ENCODE peak calls at places on chromosomes 16 and 17, in nine cellular contexts. S is fibroblast of pulmonary artery, R is heart left ventricle, N is mesothelial cell of epicardium, O is cardiac fibroblast, F is suprapubic skin, I is cardiac muscle cell, Y is fibroblast of lung, J is AG04450. C is an unnamed sample.
A peak's percentile ranks its signal among the peaks of the same experiment; 100 is the strongest.

GRCh38 chr16:27703545-27703944 is 153.6 kb downstream of the KATNIP start:
- DNase-seq in S (peak; percentile 63), R (no peak), N (no peak), O (peak; percentile 63), F (peak; percentile 13), I (no peak), Y (peak; percentile 25), J (no peak), C (no peak)

GRCh38 chr17:62628845-62629555 is 1.5 kb downstream of the MRC2 start:
- DNase-seq in S (peak; percentile 57), R (peak; percentile 47), N (no peak), O (peak; percentile 64), F (no peak), I (peak; percentile 64), Y (peak; percentile 67), J (no peak), C (no peak)

GRCh38 chr16:85556456-85557082 is 56.6 kb upstream of the GSE1 start:
- DNase-seq in S (no peak), R (peak; percentile 60), N (no peak), O (peak; percentile 37), F (no peak), I (peak; percentile 76), Y (peak; percentile 48), J (no peak), C (peak; percentile 52)

GRCh38 chr17:8401107-8401506 is 3.5 kb upstream of the RNF222 start:
- DNase-seq in S (no peak), R (no peak), N (no peak), O (no peak), F (no peak), I (no peak), Y (no peak), J (no peak), C (no peak)

GRCh38 chr16:53937068-53937614 is 233.2 kb downstream of the FTO start:
- DNase-seq in S (no peak), R (no peak), N (no peak), O (no peak), F (no peak), I (no peak), Y (no peak), J (no peak), C (no peak)

GRCh38 chr17:78000351-78000750 is 41.8 kb downstream of the TNRC6C start:
- DNase-seq in S (peak; percentile 48), R (no peak), N (no peak), O (peak; percentile 65), F (no peak), I (no peak), Y (peak; percentile 80), J (no peak), C (no peak)

GRCh38 chr17:1267471-1267947 is 2.7 kb upstream of the BHLHA9 start:
- DNase-seq in S (peak; percentile 22), R (no peak), N (no peak), O (peak; percentile 51), F (peak; percentile 70), I (no peak), Y (peak; percentile 33), J (no peak), C (no peak)

GRCh38 chr16:68346892-68347480 is 36.2 kb downstream of the PRMT7 start:
- DNase-seq in S (no peak), R (no peak), N (no peak), O (no peak), F (no peak), I (no peak), Y (no peak), J (no peak), C (no peak)

GRCh38 chr16:842061-842476 is 41.5 kb upstream of the GNG13 start:
- DNase-seq in S (peak; percentile 14), R (peak; percentile 27), N (no peak), O (peak; percentile 23), F (no peak), I (no peak), Y (peak; percentile 7), J (no peak), C (no peak)

GRCh38 chr16:88320947-88321634 is 61.7 kb upstream of the ZNF469 start:
- DNase-seq in S (no peak), R (no peak), N (no peak), O (no peak), F (no peak), I (no peak), Y (no peak), J (no peak), C (no peak)

GRCh38 chr17:50290074-50290702 is 15.9 kb downstream of the TMEM92 start:
- DNase-seq in S (peak; percentile 99), R (peak; percentile 77), N (no peak), O (peak; percentile 98), F (peak; percentile 94), I (no peak), Y (peak; percentile 99), J (peak; percentile 96), C (no peak)

DNA sequence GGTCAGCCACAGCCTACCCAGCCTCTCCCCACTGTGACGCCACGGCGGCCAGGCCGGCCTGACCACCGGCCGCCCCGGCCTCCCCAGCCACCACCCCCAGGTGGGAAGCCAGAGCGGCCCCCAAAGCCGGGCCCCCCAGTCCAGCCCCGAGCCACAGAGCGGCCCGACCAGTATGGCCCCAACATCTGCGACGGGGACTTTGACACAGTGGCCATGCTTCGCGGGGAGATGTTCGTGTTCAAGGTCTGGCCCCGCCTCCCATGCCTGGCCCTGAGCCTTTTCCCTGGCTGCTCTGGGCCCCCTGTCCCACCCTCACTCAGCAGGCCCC is 16.0 kb downstream of the MMP15 start:
- DNase-seq in S (no peak), R (no peak), N (no peak), O (no peak), F (no peak), I (no peak), Y (no peak), J (no peak), C (no peak)
- TF ChIP-seq CTCF in S (no peak), R (no peak), N (no peak), O (no peak), F (no peak), I (no peak), Y (no peak), J (no peak), C (no peak)

GRCh38 chr16:81495321-81496234 is 51.0 kb downstream of the CMIP start:
- DNase-seq in S (no peak), R (peak; percentile 70), N (no peak), O (no peak), F (peak; percentile 78), I (no peak), Y (no peak), J (no peak), C (no peak)

GRCh38 chr16:81498351-81498750 is 53.7 kb downstream of the CMIP start:
- DNase-seq in S (no peak), R (no peak), N (no peak), O (no peak), F (no peak), I (no peak), Y (no peak), J (no peak), C (no peak)

GRCh38 chr16:81499576-81500380 is 55.2 kb downstream of the CMIP start:
- DNase-seq in S (no peak), R (no peak), N (no peak), O (no peak), F (no peak), I (no peak), Y (no peak), J (no peak), C (no peak)

GRCh38 chr16:81496742-81497141 is 52.1 kb downstream of the CMIP start:
- DNase-seq in S (no peak), R (no peak), N (no peak), O (no peak), F (no peak), I (no peak), Y (no peak), J (no peak), C (no peak)

GRCh38 chr16:81497690-81498089 is 53.1 kb downstream of the CMIP start:
- DNase-seq in S (no peak), R (peak; percentile 13), N (no peak), O (no peak), F (no peak), I (no peak), Y (no peak), J (no peak), C (no peak)
- TF ChIP-seq CTCF in S (no peak), R (peak; percentile 12), N (no peak), O (no peak), F (no peak), I (no peak), Y (no peak), J (no peak), C (no peak)

GRCh38 chr16:81265658-81266451 is 27.4 kb downstream of the BCO1 start:
- DNase-seq in S (peak; percentile 81), R (peak; percentile 88), N (no peak), O (peak; percentile 90), F (peak; percentile 66), I (no peak), Y (peak; percentile 63), J (no peak), C (no peak)

GRCh38 chr16:81266680-81267095 is 28.2 kb downstream of the BCO1 start:
- DNase-seq in S (no peak), R (no peak), N (no peak), O (no peak), F (no peak), I (no peak), Y (peak; percentile 36), J (no peak), C (no peak)

GRCh38 chr16:81265052-81265451 is 26.6 kb downstream of the BCO1 start:
- DNase-seq in S (no peak), R (no peak), N (no peak), O (no peak), F (no peak), I (no peak), Y (no peak), J (no peak), C (no peak)

GRCh38 chr16:81263470-81264200 is 25.1 kb downstream of the BCO1 start:
- DNase-seq in S (peak; percentile 60), R (no peak), N (no peak), O (peak; percentile 70), F (no peak), I (no peak), Y (peak; percentile 94), J (no peak), C (no peak)

GRCh38 chr16:81264386-81264785 is 25.9 kb downstream of the BCO1 start:
- DNase-seq in S (no peak), R (no peak), N (no peak), O (no peak), F (no peak), I (no peak), Y (no peak), J (no peak), C (no peak)
- TF ChIP-seq CTCF in S (no peak), R (no peak), N (no peak), O (no peak), F (no peak), I (no peak), Y (no peak), J (no peak), C (no peak)

DNA sequence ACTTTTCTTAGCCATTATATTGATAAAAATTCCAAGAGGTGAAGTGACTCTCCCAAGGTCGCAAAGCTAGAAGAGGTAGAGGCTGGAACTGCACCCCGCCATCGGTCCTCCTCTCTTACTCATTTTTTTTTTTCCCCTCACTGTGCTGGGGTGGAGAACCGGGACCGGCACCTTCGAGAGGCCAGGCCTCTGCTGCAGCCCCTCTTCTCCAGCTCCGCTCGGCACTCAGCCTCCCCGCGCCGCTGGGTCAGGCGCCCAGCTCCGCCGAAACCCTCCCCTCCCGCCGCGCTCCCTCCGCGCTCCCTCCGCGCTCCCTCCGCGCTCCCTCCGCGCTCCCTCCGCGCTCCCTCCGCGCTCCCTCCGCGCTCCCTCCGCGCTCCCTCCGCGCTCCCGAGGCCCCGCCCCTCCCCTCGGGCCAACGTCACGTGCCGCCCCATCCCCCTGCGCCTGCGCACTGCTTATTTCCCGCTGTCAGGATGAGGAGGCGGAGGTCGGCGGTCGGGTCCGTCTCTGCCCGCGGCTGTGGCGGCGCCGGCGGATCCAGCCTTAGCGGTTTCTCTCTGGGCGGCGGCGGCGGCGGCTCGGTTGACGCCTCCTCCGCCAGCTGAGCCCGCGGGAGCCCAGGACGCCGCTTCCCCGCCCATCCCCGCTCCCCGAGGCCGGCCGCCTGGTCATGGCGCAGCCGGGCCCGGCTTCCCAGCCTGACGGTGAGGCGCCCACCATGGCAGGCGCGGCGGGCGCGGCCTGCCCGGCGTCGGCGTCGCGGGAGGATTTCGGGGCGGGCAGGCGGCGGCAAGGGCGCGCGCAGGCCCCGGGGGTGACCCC is at the start of gene RABEP1:
- DNase-seq in S (peak; percentile 91), R (peak; percentile 94), N (peak; percentile 94), O (peak; percentile 95), F (peak; percentile 95), I (peak; percentile 93), Y (peak; percentile 86), J (peak; percentile 76), C (peak; percentile 90)
- TF ChIP-seq CTCF in S (peak; percentile 19), R (no peak), N (peak; percentile 29), O (peak; percentile 36), F (peak; percentile 15), I (peak; percentile 14), Y (peak; percentile 27), J (peak; percentile 15), C (no peak)